ENCODE peak calls at places on chromosomes 6 and 20, in five cellular contexts. E is tibial artery, L is HFF-Myc, Q is uterus, Z is adrenal gland. P is an unnamed sample.

GRCh38 chr6:11538049-11538798 is 675 bp downstream of the TMEM170B start:
- DNase-seq in Q (peak; percentile 34), L (no peak), E (peak; percentile 72), Z (peak; percentile 26), P (no peak)

GRCh38 chr20:14997791-14998190 is 660.4 kb upstream of the FLRT3 start:
- DNase-seq in E (no peak), L (peak; percentile 72), Z (no peak), Q (no peak), P (no peak)

GRCh38 chr6:138240476-138241245 is 22.4 kb upstream of the PBOV1 start:
- DNase-seq in L (no peak), Z (no peak), Q (no peak), E (no peak), P (no peak)

GRCh38 chr20:44650777-44651493 is 564 bp downstream of the ADA start:
- DNase-seq in Q (peak; percentile 38), Z (no peak), L (no peak), E (no peak), P (no peak)

GRCh38 chr20:10511507-10512231 is 76.6 kb downstream of the SLX4IP start:
- DNase-seq in L (peak; percentile 95), Z (peak; percentile 92), E (peak; percentile 95), Q (peak; percentile 85), P (peak; percentile 77)

GRCh38 chr6:170227521-170227983 is 63.3 kb downstream of the DLL1 start:
- DNase-seq in L (no peak), E (no peak), Z (no peak), Q (no peak), P (no peak)

GRCh38 chr20:37970856-37971245 is 62.4 kb downstream of the TTI1 start:
- DNase-seq in L (no peak), Q (no peak), Z (no peak), E (peak; percentile 17), P (no peak)

GRCh38 chr6:136775548-136775947 is 16.7 kb downstream of the MAP3K5 start:
- DNase-seq in Q (no peak), Z (no peak), L (no peak), E (no peak), P (no peak)

GRCh38 chr6:37524025-37524647 is 24.4 kb upstream of the CCDC167 start:
- DNase-seq in E (no peak), Q (no peak), Z (no peak), L (no peak), P (no peak)

GRCh38 chr20:50169329-50169823 is 15.9 kb upstream of the PEDS1 start:
- DNase-seq in E (peak; percentile 89), Q (peak; percentile 81), L (peak; percentile 66), Z (peak; percentile 89), P (peak; percentile 77)

GRCh38 chr20:58746551-58747399 is 54.2 kb downstream of the NPEPL1 start:
- DNase-seq in E (no peak), L (no peak), Z (no peak), Q (no peak), P (no peak)

GRCh38 chr6:16352258-16352635 is 113.9 kb downstream of the GMPR start:
- DNase-seq in E (no peak), Z (no peak), L (no peak), Q (no peak), P (no peak)

GRCh38 chr6:37155394-37156312 is 14.3 kb upstream of the PIM1 start:
- DNase-seq in L (no peak), Q (no peak), Z (no peak), E (no peak), P (no peak)

GRCh38 chr6:144008501-144009245 is 614 bp upstream of the PLAGL1 start:
- DNase-seq in Q (no peak), E (no peak), L (no peak), Z (peak; percentile 30), P (no peak)

GRCh38 chr6:71031912-71032311 is 75.1 kb upstream of the B3GAT2 start:
- DNase-seq in E (no peak), Z (no peak), L (no peak), Q (no peak), P (no peak)

GRCh38 chr6:8219352-8219943 is 117.1 kb upstream of the EEF1E1 start:
- DNase-seq in Z (peak; percentile 29), E (no peak), L (peak; percentile 27), Q (no peak), P (no peak)

GRCh38 chr20:47677314-47678129 is 107.8 kb downstream of the SULF2 start:
- DNase-seq in Q (peak; percentile 47), Z (peak; percentile 53), E (peak; percentile 54), L (no peak), P (no peak)

GRCh38 chr6:1372690-1373089 is 16.7 kb upstream of the FOXF2 start:
- DNase-seq in L (no peak), Q (no peak), Z (no peak), E (no peak), P (no peak)

GRCh38 chr6:106154326-106154725 is 68.2 kb downstream of the PRDM1 start:
- DNase-seq in E (no peak), Q (no peak), Z (no peak), L (no peak), P (no peak)

GRCh38 chr6:129638055-129639019 is 71.6 kb downstream of the ARHGAP18 start:
- DNase-seq in E (no peak), L (no peak), Q (no peak), Z (peak; percentile 60), P (no peak)

GRCh38 chr20:38812915-38813573 is 7.5 kb downstream of the PPP1R16B start:
- DNase-seq in Q (no peak), E (no peak), Z (no peak), L (no peak), P (no peak)

GRCh38 chr6:118902731-118903130 is 8.8 kb downstream of the ASF1A start:
- DNase-seq in Z (no peak), L (no peak), E (no peak), Q (no peak), P (no peak)

GRCh38 chr6:48184644-48185043 is 73.6 kb upstream of the PTCHD4 start:
- DNase-seq in E (no peak), Q (no peak), L (no peak), Z (no peak), P (no peak)

GRCh38 chr6:163828038-163828790 is 413.7 kb downstream of the QKI start:
- DNase-seq in Z (no peak), L (no peak), E (no peak), Q (no peak), P (no peak)

GRCh38 chr20:20452254-20452676 is 84.4 kb downstream of the INSM1 start:
- DNase-seq in L (peak; percentile 52), E (no peak), Q (peak; percentile 27), Z (peak; percentile 36), P (no peak)

GRCh38 chr6:107447663-107448216 is 11.6 kb downstream of the PDSS2 start:
- DNase-seq in L (no peak), Z (no peak), E (no peak), Q (no peak), P (no peak)

GRCh38 chr6:39947611-39948068 is 13.4 kb upstream of the MOCS1 start:
- DNase-seq in L (no peak), Q (no peak), Z (no peak), E (no peak), P (no peak)

GRCh38 chr6:167851349-167851952 is 24.7 kb downstream of the AFDN start:
- DNase-seq in E (no peak), L (no peak), Z (no peak), Q (no peak), P (no peak)

GRCh38 chr6:157317129-157317814 is 6.0 kb downstream of the TMEM242 start:
- DNase-seq in L (peak; percentile 59), E (peak; percentile 91), Z (peak; percentile 92), Q (peak; percentile 82), P (peak; percentile 74)

GRCh38 chr20:41546535-41546934 is 71.6 kb downstream of the CHD6 start:
- DNase-seq in Q (no peak), E (no peak), Z (no peak), L (no peak), P (no peak)
- H3K4me3 ChIP-seq in Q (no peak overlapping the region), E (no peak overlapping the region), Z (no peak overlapping the region), L (no peak overlapping the region), P (no peak overlapping the region)

DNA sequence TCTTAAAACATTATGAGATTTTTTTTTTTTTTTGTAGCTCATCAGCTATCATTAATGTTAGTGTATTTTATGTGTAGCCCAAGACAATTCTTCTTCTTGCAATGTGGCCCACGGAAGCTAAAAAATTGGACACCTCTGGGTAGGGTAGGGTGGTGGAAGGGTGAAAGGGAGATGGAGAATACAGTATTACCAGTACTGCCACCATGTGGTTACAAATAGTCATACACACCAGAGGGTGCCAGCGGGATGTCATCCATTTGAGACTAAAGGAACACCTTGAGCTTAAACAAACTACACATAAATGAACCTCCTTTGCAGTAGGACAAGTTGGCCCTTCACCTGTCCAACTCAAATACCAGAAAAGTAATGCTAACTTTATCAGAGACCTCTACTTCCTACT is 601.9 kb downstream of the HTR1B start:
- DNase-seq in Z (no peak), L (no peak), Q (no peak), E (no peak), P (no peak)
- TF ChIP-seq CTCF in Z (no peak), L (peak; percentile 6), Q (no peak), E (no peak), P (no peak)

GRCh38 chr6:84028350-84028749 is 5.2 kb upstream of the MRAP2 start:
- DNase-seq in Q (no peak), E (no peak), Z (no peak), L (no peak), P (no peak)

GRCh38 chr6:84027340-84028183 is 6.0 kb upstream of the MRAP2 start:
- DNase-seq in Q (no peak), Z (peak; percentile 21), E (peak; percentile 82), L (peak; percentile 17), P (no peak)

GRCh38 chr6:84021625-84022024 is 11.9 kb upstream of the MRAP2 start:
- DNase-seq in Q (no peak), L (no peak), Z (no peak), E (no peak), P (no peak)

GRCh38 chr6:84026721-84027164 is 6.8 kb upstream of the MRAP2 start:
- DNase-seq in Z (no peak), Q (no peak), E (no peak), L (no peak), P (no peak)
- H3K4me3 ChIP-seq in Z (no peak overlapping the region), Q (no peak overlapping the region), E (no peak overlapping the region), L (no peak overlapping the region), P (no peak overlapping the region)

GRCh38 chr20:62413025-62413580 is 6.0 kb upstream of the CABLES2 start:
- DNase-seq in L (no peak), Q (no peak), E (no peak), Z (no peak), P (no peak)

GRCh38 chr20:62415354-62416111 is 8.4 kb upstream of the CABLES2 start:
- DNase-seq in Q (no peak), E (no peak), Z (no peak), L (no peak), P (no peak)

GRCh38 chr20:62411479-62412193 is 4.6 kb upstream of the CABLES2 start:
- DNase-seq in Q (no peak), E (no peak), L (no peak), Z (no peak), P (no peak)

GRCh38 chr20:62412194-62413024 is 5.3 kb upstream of the CABLES2 start:
- DNase-seq in Z (no peak), Q (no peak), L (no peak), E (no peak), P (no peak)

DNA sequence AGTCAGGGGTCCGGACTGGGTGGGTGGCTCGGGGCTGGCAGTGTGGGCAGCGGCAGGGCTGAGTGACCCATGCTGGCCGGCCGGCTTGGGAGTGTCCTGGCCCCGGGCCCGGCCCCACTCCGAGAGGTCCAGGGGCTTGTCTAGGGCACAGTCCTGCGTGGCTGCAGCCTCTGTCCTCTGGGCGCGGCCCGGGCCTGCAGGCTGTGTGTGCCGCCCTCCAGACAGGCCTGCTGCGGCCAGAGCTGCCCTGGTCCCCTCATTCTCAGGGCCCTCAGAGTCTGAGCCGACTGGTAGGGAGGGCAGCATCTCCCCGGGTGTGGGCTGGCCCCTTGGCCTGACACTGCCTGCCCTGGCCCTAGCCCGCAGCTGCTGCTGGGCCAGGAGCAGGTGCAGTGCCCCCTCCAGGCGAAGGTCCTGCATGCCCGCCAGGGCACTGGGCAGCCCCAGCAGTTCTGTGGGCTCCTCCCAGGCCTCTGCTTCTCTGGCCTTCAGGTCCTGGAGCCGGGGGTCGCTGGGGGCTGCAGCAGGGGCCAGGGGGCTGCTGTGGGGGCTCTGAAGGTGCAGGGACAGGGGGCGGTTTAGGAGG is 6.9 kb upstream of the CABLES2 start:
- DNase-seq in L (no peak), Q (no peak), Z (no peak), E (no peak), P (no peak)
- TF ChIP-seq CTCF in L (peak; percentile 7), Q (no peak), Z (no peak), E (no peak), P (no peak)